ENCODE peak calls at places on chromosomes 2 and 18, in nine cellular contexts. U, X, J, Z, N, E, R, Y and P are unnamed samples.

GRCh38 chr2:120205901-120206581 is 17.2 kb downstream of the TMEM185B start:
- DNase-seq in U (no peak), X (peak), J (peak), Z (no peak), N (no peak), E (no peak), R (peak), Y (no peak), P (no peak)

GRCh38 chr2:217371681-217372297 is 511.9 kb upstream of the TNP1 start:
- DNase-seq in U (no peak), X (no peak), J (peak), Z (no peak), N (no peak), E (no peak), R (no peak), Y (no peak), P (no peak)

GRCh38 chr2:206693399-206694137 is 24.6 kb downstream of the DYTN start:
- DNase-seq in U (no peak), X (peak), J (peak), Z (peak), N (peak), E (no peak), R (peak), Y (no peak), P (peak)

GRCh38 chr2:210617732-210618330 is 61.4 kb downstream of the CPS1 start:
- DNase-seq in U (no peak), X (peak), J (peak), Z (no peak), N (peak), E (no peak), R (peak), Y (no peak), P (peak)

GRCh38 chr18:76518543-76519155 is 23.6 kb upstream of the ZNF516 start:
- DNase-seq in U (no peak), X (peak), J (peak), Z (no peak), N (no peak), E (peak), R (no peak), Y (no peak), P (no peak)

GRCh38 chr2:159103411-159103810 is 135.0 kb downstream of the TANC1 start:
- DNase-seq in U (no peak), X (no peak), J (no peak), Z (no peak), N (no peak), E (no peak), R (no peak), Y (no peak), P (no peak)

GRCh38 chr18:3104190-3105054 is 91.5 kb upstream of the LPIN2 start:
- DNase-seq in U (no peak), X (no peak), J (no peak), Z (peak), N (peak), E (no peak), R (no peak), Y (no peak), P (no peak)

GRCh38 chr18:35029770-35030169 is 11.4 kb upstream of the MAPRE2 start:
- DNase-seq in U (no peak), X (no peak), J (no peak), Z (no peak), N (no peak), E (no peak), R (no peak), Y (no peak), P (no peak)

GRCh38 chr2:215136669-215137328 is 1.6 kb downstream of the ABCA12 start:
- DNase-seq in U (no peak), X (no peak), J (no peak), Z (no peak), N (no peak), E (no peak), R (no peak), Y (no peak), P (no peak)

GRCh38 chr18:59148192-59148591 is 8.5 kb downstream of the SEC11C start:
- DNase-seq in U (no peak), X (no peak), J (no peak), Z (no peak), N (no peak), E (no peak), R (no peak), Y (no peak), P (no peak)

GRCh38 chr2:45450633-45451032 is 160.4 kb downstream of the SRBD1 start:
- DNase-seq in U (no peak), X (no peak), J (no peak), Z (no peak), N (no peak), E (no peak), R (no peak), Y (no peak), P (no peak)